ENCODE peak calls at places on chromosome 18, in six cellular contexts. E, M, Y, L, O and W are unnamed samples.

GRCh38 chr18:46660955-46661749 is 4.1 kb upstream of the LOXHD1 start:
- DNase-seq in M (peak), L (no peak), E (peak), O (no peak), Y (peak), W (peak)

GRCh38 chr18:48412339-48412929 is 3.3 kb upstream of the ZBTB7C start:
- DNase-seq in M (no peak), E (peak), L (no peak), Y (no peak), O (peak), W (peak)

GRCh38 chr18:11407900-11408299 is 201.5 kb upstream of the SLC35G4 start:
- DNase-seq in L (no peak), E (peak), Y (peak), M (no peak), O (no peak), W (no peak)

GRCh38 chr18:69758458-69758857 is 189.2 kb downstream of the CD226 start:
- DNase-seq in E (no peak), O (no peak), Y (peak), L (no peak), M (no peak), W (no peak)

GRCh38 chr18:7740815-7741214 is 173.7 kb downstream of the PTPRM start:
- DNase-seq in M (peak), E (peak), L (no peak), Y (peak), O (no peak), W (no peak)

GRCh38 chr18:45958027-45958426 is 9.1 kb downstream of the EPG5 start:
- DNase-seq in E (no peak), M (no peak), L (no peak), Y (no peak), O (no peak), W (no peak)

GRCh38 chr18:24276994-24277393 is 120.6 kb downstream of the OSBPL1A start:
- DNase-seq in O (no peak), L (no peak), M (no peak), E (no peak), Y (no peak), W (no peak)

GRCh38 chr18:4603955-4604354 is 148.8 kb upstream of the DLGAP1 start:
- DNase-seq in Y (no peak), O (no peak), M (no peak), E (no peak), L (no peak), W (peak)

GRCh38 chr18:49520661-49521145 is 33.7 kb upstream of the C18orf32 start:
- DNase-seq in Y (peak), O (peak), E (no peak), M (no peak), L (no peak), W (no peak)

GRCh38 chr18:50662177-50662576 is 102.3 kb downstream of the MAPK4 start:
- DNase-seq in O (no peak), M (no peak), E (no peak), Y (peak), L (no peak), W (no peak)

GRCh38 chr18:42644729-42645131 is 470.8 kb downstream of the RIT2 start:
- DNase-seq in O (no peak), Y (no peak), L (no peak), M (no peak), E (peak), W (no peak)

GRCh38 chr18:48940854-48941531 is 9.8 kb downstream of the SMAD7 start:
- DNase-seq in M (no peak), O (no peak), Y (peak), E (peak), L (no peak), W (no peak)

GRCh38 chr18:27185025-27185763 is at the start of gene CHST9:
- DNase-seq in L (no peak), E (no peak), Y (no peak), M (peak), O (no peak), W (peak)

GRCh38 chr18:13910501-13910900 is 4.8 kb downstream of the MC2R start:
- DNase-seq in M (no peak), L (no peak), E (no peak), Y (no peak), O (no peak), W (no peak)

GRCh38 chr18:50902797-50903196 is 23.9 kb downstream of the ME2 start:
- DNase-seq in O (no peak), Y (no peak), L (no peak), E (no peak), M (no peak), W (no peak)

GRCh38 chr18:45108754-45109153 is 428.1 kb downstream of the SETBP1 start:
- DNase-seq in O (no peak), E (no peak), L (no peak), M (no peak), Y (no peak), W (no peak)

GRCh38 chr18:42052137-42052708 is 97.2 kb downstream of the PIK3C3 start:
- DNase-seq in M (no peak), O (no peak), E (peak), Y (peak), L (no peak), W (no peak)

GRCh38 chr18:23856466-23857175 is 157.9 kb upstream of the TTC39C start:
- DNase-seq in Y (peak), E (no peak), O (peak), M (no peak), L (no peak), W (no peak)

GRCh38 chr18:79339094-79339908 is 56.4 kb upstream of the NFATC1 start:
- DNase-seq in Y (no peak), E (no peak), O (no peak), L (no peak), M (no peak), W (no peak)

GRCh38 chr18:676747-677544 is 19.5 kb downstream of the TYMS start:
- DNase-seq in M (no peak), L (no peak), E (no peak), Y (no peak), O (no peak), W (no peak)

GRCh38 chr18:33937270-33937816 is 287.4 kb downstream of the NOL4 start:
- DNase-seq in M (no peak), Y (no peak), O (no peak), E (no peak), L (no peak), W (no peak)

GRCh38 chr18:79564441-79564840 is 115.2 kb upstream of the CTDP1 start:
- DNase-seq in Y (no peak), O (no peak), M (no peak), L (no peak), E (no peak), W (no peak)

GRCh38 chr18:79393626-79394401 is 1.9 kb upstream of the NFATC1 start:
- DNase-seq in O (peak), Y (peak), M (no peak), L (no peak), E (peak), W (peak)

GRCh38 chr18:23243178-23243577 is 107.9 kb downstream of the CABLES1 start:
- DNase-seq in L (no peak), O (no peak), E (no peak), M (no peak), Y (no peak), W (peak)

GRCh38 chr18:45562567-45563479 is 52.5 kb upstream of the SLC14A2 start:
- DNase-seq in O (no peak), E (no peak), L (no peak), M (no peak), Y (no peak), W (no peak)

GRCh38 chr18:59877366-59877765 is 22.4 kb upstream of the PMAIP1 start:
- DNase-seq in O (no peak), E (peak), M (no peak), L (no peak), Y (no peak), W (no peak)

GRCh38 chr18:59881728-59882685 is 17.8 kb upstream of the PMAIP1 start:
- DNase-seq in M (no peak), Y (peak), O (no peak), E (peak), L (no peak), W (no peak)

GRCh38 chr18:59874166-59874565 is 25.6 kb upstream of the PMAIP1 start:
- DNase-seq in Y (peak), L (no peak), O (peak), M (no peak), E (peak), W (no peak)

GRCh38 chr18:59876310-59876626 is 23.5 kb upstream of the PMAIP1 start:
- DNase-seq in O (no peak), Y (no peak), E (no peak), M (no peak), L (no peak), W (no peak)

GRCh38 chr18:59878644-59879043 is 21.2 kb upstream of the PMAIP1 start:
- DNase-seq in M (no peak), L (no peak), Y (peak), E (peak), O (no peak), W (no peak)
- H3K14ac ChIP-seq in M (no peak), L (no peak), Y (peak), E (no peak), O (no peak), W (no peak)

GRCh38 chr18:35043207-35043606 is 2.0 kb downstream of the MAPRE2 start:
- DNase-seq in L (no peak), E (no peak), Y (no peak), M (no peak), O (no peak), W (no peak)
- H3K27ac ChIP-seq in L (no peak), E (no peak), Y (no peak), M (no peak), O (no peak), W (no peak)

DNA sequence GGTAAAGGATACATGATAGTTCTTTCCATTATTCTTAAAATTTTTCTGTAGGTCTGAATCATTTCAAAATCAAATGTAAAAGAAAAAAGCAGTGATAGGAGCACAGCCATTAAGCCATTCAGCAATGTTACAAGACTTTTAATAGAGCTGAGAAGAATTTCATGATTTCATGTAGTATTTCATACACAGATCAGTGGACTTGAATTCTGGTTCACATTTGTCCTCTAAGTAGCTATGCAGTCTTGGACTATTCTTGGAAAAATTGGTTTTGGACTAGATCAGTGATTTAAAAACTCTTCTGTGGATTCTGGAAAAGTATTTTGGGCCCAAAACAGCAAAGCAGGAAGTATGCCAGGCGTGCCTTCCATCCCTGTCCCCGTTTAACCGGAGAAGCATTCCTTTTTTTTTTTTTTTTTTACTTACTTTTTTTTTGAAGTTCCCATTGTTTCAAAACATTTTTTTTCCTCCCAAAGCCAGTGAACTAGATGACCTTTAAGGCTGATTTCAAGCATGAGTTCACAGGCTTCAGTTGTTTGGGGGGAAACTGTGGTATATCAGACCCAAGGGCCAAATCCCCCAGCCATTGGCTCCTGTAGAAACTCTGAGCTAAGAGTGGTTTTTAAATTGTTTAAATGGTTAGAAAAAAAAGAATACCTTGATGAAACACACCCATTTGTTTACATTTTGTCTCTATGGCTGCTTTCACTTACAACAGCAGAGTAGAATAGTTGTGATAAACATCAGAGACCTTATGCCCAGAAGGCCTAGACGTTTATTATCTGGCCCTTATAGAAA is 17.5 kb upstream of the POLI start:
- DNase-seq in M (peak), O (peak), Y (no peak), L (no peak), E (no peak), W (no peak)
- H2AFZ ChIP-seq in M (peak), O (no peak), Y (no peak), L (no peak), E (no peak), W (no peak)

GRCh38 chr18:76977108-76977621 is 154.8 kb downstream of the ZNF236 start:
- DNase-seq in O (no peak), M (no peak), E (no peak), L (no peak), Y (no peak), W (peak)
- H3K14ac ChIP-seq in O (no peak), M (no peak), E (no peak), L (no peak), Y (no peak), W (no peak)

DNA sequence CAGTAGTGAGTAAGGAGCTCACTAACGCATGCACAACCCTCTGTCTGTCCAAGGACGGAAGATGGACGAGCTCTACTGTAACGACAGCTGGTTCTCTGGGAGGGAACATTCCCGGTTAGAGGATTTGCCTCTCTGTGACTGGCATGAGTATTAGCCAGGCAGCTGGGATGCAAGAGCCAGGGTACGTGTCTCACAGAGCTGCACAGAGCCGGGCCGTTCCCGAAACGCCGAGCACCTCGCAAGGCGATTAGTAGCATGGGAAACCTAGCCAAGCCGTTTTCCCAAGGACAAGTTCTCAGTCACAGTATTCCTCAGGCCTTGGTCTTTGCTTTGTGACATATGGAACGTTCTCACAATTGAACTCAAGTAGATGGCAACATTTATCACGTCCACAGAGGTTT is 94.7 kb downstream of the MTCL1 start:
- DNase-seq in M (no peak), L (no peak), E (no peak), Y (peak), O (no peak), W (no peak)
- H3K27ac ChIP-seq in M (peak), L (peak), E (peak), Y (peak), O (peak), W (peak)

DNA sequence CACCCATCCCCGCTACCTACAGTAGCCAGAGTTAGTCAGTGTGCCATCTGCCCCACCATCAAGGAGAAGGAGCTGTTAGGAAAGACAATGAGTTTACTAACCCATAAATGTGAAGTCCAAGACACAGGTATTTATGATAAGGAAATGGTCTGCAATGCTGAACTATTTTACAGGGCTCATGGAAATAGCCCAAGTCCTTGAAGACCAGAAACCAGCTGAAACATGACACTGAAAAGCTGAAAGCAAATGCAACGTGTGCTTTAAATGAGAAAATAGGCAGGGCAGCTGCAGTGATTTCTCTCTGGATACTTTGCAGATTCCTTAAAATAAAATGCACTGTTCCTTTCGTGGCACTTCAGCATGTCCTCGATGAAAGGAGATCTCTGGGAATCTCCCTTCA is 256.4 kb upstream of the TCF4 start:
- DNase-seq in E (no peak), M (no peak), Y (peak), O (no peak), L (no peak), W (no peak)
- H2AFZ ChIP-seq in E (no peak), M (no peak), Y (no peak), O (no peak), L (no peak), W (no peak)

GRCh38 chr18:74446178-74446577 is 10.9 kb downstream of the DIPK1C start:
- DNase-seq in L (no peak), O (no peak), Y (no peak), M (no peak), E (no peak), W (no peak)
- H3K14ac ChIP-seq in L (no peak), O (no peak), Y (no peak), M (no peak), E (no peak), W (no peak)

GRCh38 chr18:9631814-9632496 is 17.6 kb upstream of the PPP4R1 start:
- DNase-seq in M (no peak), O (no peak), E (peak), Y (peak), L (no peak), W (no peak)

GRCh38 chr18:9629709-9630108 is 15.3 kb upstream of the PPP4R1 start:
- DNase-seq in Y (peak), M (no peak), E (no peak), L (no peak), O (peak), W (no peak)

GRCh38 chr18:9627642-9628041 is 13.3 kb upstream of the PPP4R1 start:
- DNase-seq in E (peak), L (no peak), O (peak), M (no peak), Y (peak), W (no peak)

GRCh38 chr18:9628984-9629383 is 14.6 kb upstream of the PPP4R1 start:
- DNase-seq in E (no peak), L (no peak), Y (no peak), M (no peak), O (no peak), W (no peak)

GRCh38 chr18:9630444-9630843 is 16.1 kb upstream of the PPP4R1 start:
- DNase-seq in M (no peak), L (no peak), E (no peak), Y (no peak), O (no peak), W (no peak)
- H3K27ac ChIP-seq in M (no peak), L (no peak), E (no peak), Y (no peak), O (no peak), W (peak)

GRCh38 chr18:56377161-56377560 is 261.2 kb downstream of the TXNL1 start:
- DNase-seq in M (no peak), Y (no peak), L (no peak), E (no peak), O (no peak), W (no peak)
- H2AFZ ChIP-seq in M (peak), Y (no peak), L (no peak), E (no peak), O (no peak), W (no peak)

DNA sequence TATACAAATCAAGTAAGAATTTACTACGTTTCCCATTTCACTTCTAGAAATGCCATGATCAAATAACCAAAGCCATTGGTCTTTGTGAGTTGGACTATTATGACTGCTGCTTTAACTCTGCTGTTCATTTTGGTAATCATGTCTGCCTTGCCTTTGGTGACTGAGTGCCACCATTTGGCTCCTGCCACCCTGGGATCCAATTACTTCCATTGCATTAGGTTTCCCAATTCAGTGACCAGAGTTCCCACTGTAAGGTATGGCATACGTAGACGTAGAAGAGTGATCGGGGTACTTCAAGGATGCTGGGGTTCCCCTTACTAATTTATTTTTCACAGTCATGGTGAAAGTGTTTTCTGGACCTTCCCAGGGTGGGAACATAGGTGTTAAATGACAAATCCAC is 90.1 kb downstream of the SPIRE1 start:
- DNase-seq in E (no peak), Y (no peak), L (no peak), M (no peak), O (no peak), W (no peak)
- H3K14ac ChIP-seq in E (no peak), Y (no peak), L (no peak), M (no peak), O (no peak), W (no peak)